ENCODE peak calls at places on chromosomes 16 and 17, in seven cellular contexts. V, P, O, E, B, U and L are unnamed samples. For H3K4me1, the result is how much of the 10 kb centered on the place peaks cover.

GRCh38 chr16:83624436-83625120 is 183.2 kb upstream of the HSBP1 start:
- DNase-seq in V (no peak), P (no peak), O (no peak), E (no peak), B (no peak), U (no peak), L (no peak)

GRCh38 chr17:7854851-7855642 is at the start of gene TMEM88:
- DNase-seq in V (no peak), P (peak), O (no peak), E (peak), B (peak), U (peak), L (no peak)

GRCh38 chr17:17494499-17495447 is 1.4 kb downstream of the RASD1 start:
- DNase-seq in V (peak), P (peak), O (no peak), E (peak), B (peak), U (peak), L (peak)

GRCh38 chr17:8859029-8859803 is 8.3 kb downstream of the PIK3R6 start:
- DNase-seq in V (no peak), P (no peak), O (no peak), E (no peak), B (peak), U (no peak), L (no peak)

GRCh38 chr17:8994319-8994718 is 27.0 kb upstream of the NTN1 start:
- DNase-seq in V (peak), P (peak), O (no peak), E (peak), B (peak), U (peak), L (peak)

GRCh38 chr17:2396568-2397246 is 4.2 kb downstream of the MNT start:
- DNase-seq in V (peak), P (peak), O (peak), E (peak), B (peak), U (peak), L (peak)

GRCh38 chr17:83200231-83200699 is 120.9 kb downstream of the METRNL start:
- DNase-seq in V (peak), P (peak), O (no peak), E (peak), B (no peak), U (no peak), L (peak)

GRCh38 chr16:66653581-66654350 is 42.8 kb downstream of the CMTM4 start:
- DNase-seq in V (no peak), P (no peak), O (no peak), E (no peak), B (peak), U (no peak), L (no peak)

GRCh38 chr16:55628306-55628968 is 27.4 kb upstream of the SLC6A2 start:
- DNase-seq in V (no peak), P (no peak), O (no peak), E (no peak), B (no peak), U (no peak), L (no peak)

GRCh38 chr16:316741-317464 is 33.9 kb downstream of the PDIA2 start:
- DNase-seq in V (no peak), P (no peak), O (no peak), E (no peak), B (no peak), U (no peak), L (no peak)

GRCh38 chr17:41486809-41487530 is 2.7 kb downstream of the KRT36 start:
- DNase-seq in V (peak), P (peak), O (no peak), E (no peak), B (no peak), U (peak), L (no peak)

GRCh38 chr16:73125860-73126259 is 77.9 kb upstream of the ZFHX3 start:
- DNase-seq in V (no peak), P (no peak), O (no peak), E (no peak), B (peak), U (no peak), L (peak)

GRCh38 chr17:34847939-34848338 is 113.3 kb downstream of the CCT6B start:
- DNase-seq in V (no peak), P (no peak), O (no peak), E (no peak), B (no peak), U (no peak), L (no peak)

GRCh38 chr17:35170968-35171771 is 23.0 kb downstream of the SLC35G3 start:
- DNase-seq in V (no peak), P (no peak), O (peak), E (no peak), B (peak), U (no peak), L (no peak)

GRCh38 chr17:39627717-39628516 is 1.2 kb downstream of the PPP1R1B start:
- DNase-seq in V (no peak), P (no peak), O (no peak), E (no peak), B (no peak), U (peak), L (no peak)

GRCh38 chr16:64731891-64732290 is 390.0 kb downstream of the CDH11 start:
- DNase-seq in V (no peak), P (no peak), O (no peak), E (no peak), B (no peak), U (no peak), L (no peak)

GRCh38 chr17:36687736-36688135 is 86.4 kb downstream of the MRM1 start:
- DNase-seq in V (no peak), P (no peak), O (no peak), E (no peak), B (no peak), U (peak), L (no peak)

GRCh38 chr17:50630524-50631194 is 4.0 kb upstream of the ABCC3 start:
- DNase-seq in V (peak), P (peak), O (peak), E (no peak), B (peak), U (peak), L (no peak)

GRCh38 chr17:9875441-9875840 is 29.6 kb downstream of the RCVRN start:
- DNase-seq in V (no peak), P (no peak), O (no peak), E (no peak), B (peak), U (peak), L (peak)

GRCh38 chr17:10295728-10296343 is 77.0 kb downstream of the MYH13 start:
- DNase-seq in V (peak), P (no peak), O (peak), E (peak), B (peak), U (peak), L (peak)

GRCh38 chr16:29876578-29877249 is 13.7 kb upstream of the CDIPT start:
- DNase-seq in V (no peak), P (no peak), O (no peak), E (no peak), B (no peak), U (peak), L (no peak)

GRCh38 chr16:339680-340079 is 12.8 kb downstream of the AXIN1 start:
- DNase-seq in V (no peak), P (peak), O (no peak), E (no peak), B (no peak), U (no peak), L (no peak)

GRCh38 chr16:55542459-55543082 is 23.9 kb upstream of the CAPNS2 start:
- DNase-seq in V (no peak), P (no peak), O (no peak), E (no peak), B (peak), U (no peak), L (peak)

GRCh38 chr16:84379008-84379730 is 10.8 kb downstream of the ATP2C2 start:
- DNase-seq in V (no peak), P (peak), O (no peak), E (no peak), B (peak), U (no peak), L (no peak)

GRCh38 chr16:73093146-73094144 is 45.5 kb upstream of the ZFHX3 start:
- DNase-seq in V (no peak), P (no peak), O (no peak), E (no peak), B (peak), U (no peak), L (peak)

GRCh38 chr16:57256601-57257395 is 11.7 kb downstream of the ARL2BP start:
- DNase-seq in V (no peak), P (peak), O (no peak), E (no peak), B (no peak), U (no peak), L (no peak)

GRCh38 chr16:85588562-85589503 is 24.3 kb upstream of the GSE1 start:
- DNase-seq in V (no peak), P (no peak), O (no peak), E (no peak), B (no peak), U (no peak), L (no peak)

GRCh38 chr16:85585762-85586161 is 27.4 kb upstream of the GSE1 start:
- DNase-seq in V (no peak), P (no peak), O (no peak), E (no peak), B (no peak), U (no peak), L (no peak)

GRCh38 chr16:85586360-85587145 is 26.6 kb upstream of the GSE1 start:
- DNase-seq in V (peak), P (no peak), O (no peak), E (peak), B (no peak), U (no peak), L (peak)

GRCh38 chr16:85589688-85590505 is 23.2 kb upstream of the GSE1 start:
- DNase-seq in V (no peak), P (no peak), O (no peak), E (no peak), B (no peak), U (no peak), L (no peak)

GRCh38 chr16:85587763-85588474 is 25.2 kb upstream of the GSE1 start:
- DNase-seq in V (no peak), P (no peak), O (no peak), E (no peak), B (no peak), U (peak), L (no peak)
- H3K27ac ChIP-seq in V (no peak), P (no peak), O (no peak), E (no peak), B (peak), U (no peak), L (no peak)

GRCh38 chr16:88487124-88487432 is 34.0 kb downstream of the ZFPM1 start:
- DNase-seq in V (no peak), P (no peak), O (no peak), E (no peak), B (no peak), U (no peak), L (no peak)

GRCh38 chr16:88489163-88489721 is 36.2 kb downstream of the ZFPM1 start:
- DNase-seq in V (no peak), P (no peak), O (no peak), E (no peak), B (no peak), U (no peak), L (no peak)

GRCh38 chr16:88484505-88485365 is 31.7 kb downstream of the ZFPM1 start:
- DNase-seq in V (no peak), P (no peak), O (no peak), E (no peak), B (no peak), U (no peak), L (no peak)

GRCh38 chr16:88487920-88488842 is 35.1 kb downstream of the ZFPM1 start:
- DNase-seq in V (no peak), P (no peak), O (no peak), E (no peak), B (no peak), U (no peak), L (no peak)

GRCh38 chr16:88486398-88487123 is 33.5 kb downstream of the ZFPM1 start:
- DNase-seq in V (no peak), P (no peak), O (no peak), E (no peak), B (no peak), U (no peak), L (no peak)
- H3K4me1 ChIP-seq in V (under half), P (under half), O (under half), E (under half), B (under half), U (under half), L (under half)

GRCh38 chr17:29883497-29883896 is 46.5 kb downstream of the SSH2 start:
- DNase-seq in V (no peak), P (no peak), O (no peak), E (no peak), B (no peak), U (no peak), L (peak)
- H3K27ac ChIP-seq in V (no peak), P (no peak), O (no peak), E (no peak), B (no peak), U (no peak), L (no peak)

DNA sequence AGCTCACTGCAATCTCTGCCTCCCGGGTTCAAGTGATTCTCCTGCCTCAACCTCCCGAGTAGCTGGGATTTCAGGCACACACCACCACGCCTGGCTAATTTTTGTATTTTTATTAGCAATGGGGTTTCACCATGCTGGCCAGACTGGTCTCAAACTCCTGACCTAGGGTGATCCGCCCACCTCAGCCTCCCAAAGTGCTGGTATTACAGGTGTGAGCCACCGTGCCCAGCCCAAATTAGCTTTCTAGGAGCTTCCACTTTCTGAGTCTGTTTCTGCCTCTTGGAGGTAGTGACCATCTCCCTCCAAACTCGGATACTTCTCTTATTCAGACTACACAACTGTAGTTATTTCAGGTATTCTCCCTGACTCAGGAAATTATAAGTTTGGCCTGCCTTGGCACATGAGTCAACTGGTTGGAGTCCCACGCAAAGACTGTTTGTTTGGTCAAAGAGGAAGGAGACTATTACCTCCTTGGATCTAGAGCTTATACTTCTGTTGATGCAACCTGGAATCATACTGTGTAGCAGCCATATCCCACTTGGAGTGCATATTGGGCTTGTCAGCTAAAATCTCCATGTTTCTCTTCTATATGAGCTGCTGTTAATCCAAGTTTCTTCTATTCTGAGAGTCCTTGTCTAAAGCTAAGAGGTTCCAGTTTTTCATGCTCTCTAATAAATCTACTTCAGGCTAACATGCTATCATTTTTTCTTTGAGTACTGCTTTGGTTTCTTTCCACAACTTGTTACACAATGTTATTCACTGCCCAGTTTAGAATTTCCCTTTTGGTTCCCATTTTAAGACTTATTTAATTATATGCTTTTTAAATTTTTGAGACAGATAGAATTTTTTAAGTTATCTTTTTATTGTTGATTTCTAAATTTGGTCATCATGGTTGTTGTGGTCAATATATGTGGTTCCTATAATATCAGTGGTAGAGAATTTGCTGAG is 7.5 kb downstream of the IL4R start:
- DNase-seq in V (no peak), P (peak), O (no peak), E (no peak), B (no peak), U (no peak), L (peak)
- H3K4me1 ChIP-seq in V (under half), P (half or more), O (under half), E (half or more), B (under half), U (under half), L (under half)

GRCh38 chr16:4962716-4963115 is 4.6 kb downstream of the SEC14L5 start:
- DNase-seq in V (no peak), P (no peak), O (no peak), E (no peak), B (no peak), U (no peak), L (no peak)

GRCh38 chr16:4958510-4959111 is 481 bp downstream of the SEC14L5 start:
- DNase-seq in V (no peak), P (no peak), O (no peak), E (no peak), B (no peak), U (no peak), L (no peak)

GRCh38 chr16:4957720-4958509 is at the start of gene SEC14L5:
- DNase-seq in V (peak), P (peak), O (peak), E (peak), B (peak), U (peak), L (peak)

GRCh38 chr16:4957420-4957719 is 760 bp upstream of the SEC14L5 start:
- DNase-seq in V (no peak), P (no peak), O (no peak), E (no peak), B (no peak), U (no peak), L (no peak)

GRCh38 chr16:4960579-4960978 is 2.4 kb downstream of the SEC14L5 start:
- DNase-seq in V (no peak), P (no peak), O (no peak), E (no peak), B (no peak), U (no peak), L (no peak)
- H3K27ac ChIP-seq in V (no peak), P (no peak), O (no peak), E (no peak), B (no peak), U (no peak), L (no peak)

DNA sequence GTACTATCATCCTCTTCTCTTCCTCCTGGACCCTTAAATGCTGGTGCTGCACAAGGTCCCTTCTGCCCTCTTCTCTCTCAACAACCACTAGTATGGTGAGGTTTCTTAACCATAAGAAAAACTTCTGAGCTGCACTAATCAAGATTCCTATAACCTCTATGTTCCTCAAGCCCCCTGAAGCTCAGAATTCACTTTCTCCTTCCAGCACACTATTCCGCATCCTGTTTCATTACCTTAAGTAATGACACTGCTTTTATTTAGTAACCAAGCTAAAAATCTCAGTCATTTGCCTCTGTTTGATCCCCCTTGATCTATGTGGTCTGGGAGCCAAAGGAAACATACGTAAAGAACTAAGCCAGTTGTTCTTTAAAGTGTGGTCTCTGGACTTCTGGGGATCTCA is 20.1 kb downstream of the KANSL1 start:
- DNase-seq in V (no peak), P (no peak), O (no peak), E (no peak), B (no peak), U (no peak), L (no peak)
- H3K4me1 ChIP-seq in V (under half), P (half or more), O (half or more), E (half or more), B (under half), U (under half), L (under half)

DNA sequence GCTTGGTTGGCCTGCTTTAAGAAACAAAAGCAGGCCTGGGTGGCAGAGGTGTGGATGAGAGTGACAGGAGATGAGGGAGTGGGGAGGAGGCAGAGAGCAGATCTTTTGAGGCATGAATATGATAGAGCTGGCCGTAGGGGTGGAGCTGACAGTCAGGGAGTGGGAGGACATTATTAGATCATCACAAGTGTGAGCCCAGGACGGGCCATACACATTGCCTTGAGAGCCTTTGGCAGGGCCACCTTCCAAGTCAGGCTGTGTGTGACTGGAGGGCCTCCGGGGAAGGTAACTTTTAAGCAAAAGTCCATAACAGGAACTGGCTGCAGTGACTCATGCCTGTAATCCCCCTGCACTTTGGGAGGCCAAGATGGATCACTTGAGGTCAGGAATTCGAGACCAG is 26.3 kb downstream of the GINS3 start:
- DNase-seq in V (peak), P (no peak), O (no peak), E (peak), B (peak), U (no peak), L (peak)
- H3K27ac ChIP-seq in V (peak), P (no peak), O (no peak), E (peak), B (no peak), U (peak), L (no peak)

GRCh38 chr17:4135489-4135888 is 7.3 kb downstream of the ZZEF1 start:
- DNase-seq in V (no peak), P (no peak), O (no peak), E (no peak), B (no peak), U (no peak), L (no peak)
- H3K4me1 ChIP-seq in V (under half), P (half or more), O (under half), E (half or more), B (under half), U (under half), L (under half)

GRCh38 chr17:4968916-4969550 is 1.4 kb upstream of the SPAG7 start:
- DNase-seq in V (no peak), P (no peak), O (peak), E (no peak), B (peak), U (peak), L (peak)

GRCh38 chr17:4971826-4972225 is 4.2 kb upstream of the SPAG7 start:
- DNase-seq in V (no peak), P (no peak), O (no peak), E (no peak), B (no peak), U (no peak), L (no peak)

GRCh38 chr17:4968166-4968915 is 724 bp upstream of the SPAG7 start:
- DNase-seq in V (peak), P (peak), O (peak), E (no peak), B (peak), U (peak), L (no peak)

GRCh38 chr17:4969551-4970231 is 2.1 kb upstream of the SPAG7 start:
- DNase-seq in V (no peak), P (no peak), O (no peak), E (no peak), B (peak), U (no peak), L (peak)

GRCh38 chr17:4970273-4970672 is 2.7 kb upstream of the SPAG7 start:
- DNase-seq in V (no peak), P (no peak), O (no peak), E (no peak), B (no peak), U (no peak), L (no peak)
- H3K27ac ChIP-seq in V (no peak), P (no peak), O (no peak), E (peak), B (peak), U (no peak), L (peak)